ENCODE peak calls at places on chromosomes 16 and 17, in nine cellular contexts. E, O, G, Q, M, H, J, U and Y are unnamed samples.

GRCh38 chr16:2596747-2597559 is 59.1 kb downstream of the PDPK1 start:
- DNase-seq in M (no peak), H (no peak), U (no peak), Q (no peak), E (no peak), J (no peak), G (no peak), O (no peak), Y (no peak)

GRCh38 chr16:85125570-85126382 is 13.5 kb upstream of the CIBAR2 start:
- DNase-seq in J (no peak), G (no peak), E (no peak), U (no peak), O (no peak), H (no peak), M (no peak), Q (no peak), Y (no peak)

GRCh38 chr17:40915721-40916256 is 21.7 kb downstream of the KRT23 start:
- DNase-seq in O (no peak), M (no peak), H (no peak), E (no peak), J (no peak), U (no peak), Q (no peak), G (no peak), Y (peak; percentile 78)

GRCh38 chr17:10276436-10276835 is 78.0 kb upstream of the GAS7 start:
- DNase-seq in H (no peak), U (no peak), M (no peak), G (no peak), Q (no peak), E (no peak), O (no peak), J (no peak), Y (no peak)

GRCh38 chr17:31299624-31300023 is 2.6 kb upstream of the OMG start:
- DNase-seq in J (no peak), G (no peak), Q (no peak), E (no peak), O (no peak), H (no peak), U (no peak), M (no peak), Y (no peak)

GRCh38 chr16:72995151-72995881 is 52.6 kb downstream of the ZFHX3 start:
- DNase-seq in J (no peak), M (no peak), E (no peak), G (peak; percentile 62), U (no peak), H (peak; percentile 36), O (peak; percentile 56), Q (no peak), Y (no peak)

GRCh38 chr16:46620265-46621005 is 744 bp downstream of the SHCBP1 start:
- DNase-seq in E (no peak), O (peak; percentile 19), J (no peak), Q (peak; percentile 47), M (no peak), U (no peak), G (no peak), H (no peak), Y (no peak)

GRCh38 chr16:58516768-58517107 is 1.4 kb downstream of the SETD6 start:
- DNase-seq in O (no peak), H (no peak), J (no peak), Q (no peak), G (no peak), E (no peak), M (no peak), U (no peak), Y (no peak)

GRCh38 chr16:87556941-87557459 is 45.3 kb upstream of the JPH3 start:
- DNase-seq in G (no peak), O (no peak), J (peak; percentile 38), M (no peak), U (no peak), Q (no peak), E (no peak), H (no peak), Y (no peak)

GRCh38 chr17:40536731-40537171 is 28.5 kb downstream of the CCR7 start:
- DNase-seq in O (no peak), M (no peak), G (no peak), J (no peak), H (no peak), Q (peak; percentile 94), U (no peak), E (no peak), Y (no peak)

GRCh38 chr17:80815151-80815561 is 176.5 kb upstream of the CHMP6 start:
- DNase-seq in U (no peak), M (no peak), J (no peak), E (no peak), G (no peak), O (no peak), Q (no peak), H (no peak), Y (no peak)

GRCh38 chr17:77217566-77217965 is 76.8 kb downstream of the SEC14L1 start:
- DNase-seq in G (no peak), U (no peak), M (no peak), O (no peak), H (no peak), Q (no peak), E (no peak), J (no peak), Y (no peak)

GRCh38 chr16:89319883-89320716 is 102.6 kb downstream of the ZNF778 start:
- DNase-seq in E (no peak), J (no peak), Q (peak; percentile 91), U (peak; percentile 69), G (no peak), M (no peak), O (peak; percentile 82), H (peak; percentile 26), Y (no peak)

GRCh38 chr17:76820039-76820438 is 48.2 kb upstream of the MGAT5B start:
- DNase-seq in G (no peak), H (no peak), E (no peak), O (no peak), U (no peak), Q (no peak), M (no peak), J (no peak), Y (no peak)

GRCh38 chr16:9144106-9144505 is 52.7 kb downstream of the HAPSTR1 start:
- DNase-seq in O (no peak), G (no peak), U (no peak), M (no peak), Q (no peak), E (no peak), J (no peak), H (no peak), Y (no peak)

GRCh38 chr16:67246081-67246944 is 968 bp downstream of the FHOD1 start:
- DNase-seq in Q (peak; percentile 89), M (no peak), O (peak; percentile 56), U (no peak), J (peak; percentile 85), H (peak; percentile 97), G (peak; percentile 82), E (no peak), Y (no peak)

GRCh38 chr17:17839792-17840707 is 3.3 kb upstream of the SREBF1 start:
- DNase-seq in E (peak; percentile 72), Q (peak; percentile 95), U (peak; percentile 58), H (peak; percentile 96), J (peak; percentile 92), M (peak; percentile 87), G (peak; percentile 69), O (peak; percentile 95), Y (peak; percentile 62)

GRCh38 chr16:71360378-71360777 is 1.9 kb downstream of the CALB2 start:
- DNase-seq in M (no peak), U (peak; percentile 71), G (no peak), E (no peak), H (peak; percentile 27), J (peak; percentile 32), O (peak; percentile 79), Q (peak; percentile 78), Y (peak; percentile 57)

GRCh38 chr16:11232852-11233726 is 22.9 kb downstream of the SOCS1 start:
- DNase-seq in O (no peak), U (no peak), G (no peak), H (no peak), E (no peak), Q (no peak), J (peak; percentile 44), M (no peak), Y (no peak)

GRCh38 chr17:81867952-81868673 is 3.0 kb downstream of the ARHGDIA start:
- DNase-seq in J (no peak), G (no peak), U (no peak), O (no peak), M (no peak), H (peak; percentile 74), E (no peak), Q (peak; percentile 48), Y (no peak)

GRCh38 chr16:354971-355441 is 2.5 kb upstream of the AXIN1 start:
- DNase-seq in M (no peak), Q (no peak), E (no peak), U (no peak), J (no peak), O (no peak), G (no peak), H (no peak), Y (no peak)

GRCh38 chr16:65727534-65728137 is 605.8 kb upstream of the CDH11 start:
- DNase-seq in U (no peak), G (no peak), O (no peak), H (no peak), Q (no peak), J (no peak), M (no peak), E (no peak), Y (no peak)

GRCh38 chr16:53056528-53056881 is 1.7 kb downstream of the CHD9 start:
- DNase-seq in U (no peak), M (no peak), Q (peak; percentile 17), J (no peak), O (no peak), H (no peak), E (no peak), G (no peak), Y (no peak)

GRCh38 chr17:61540870-61541269 is 50.1 kb downstream of the NACA2 start:
- DNase-seq in M (no peak), J (no peak), H (no peak), G (no peak), O (no peak), U (no peak), E (no peak), Q (no peak), Y (no peak)

GRCh38 chr16:21264226-21265036 is 13.7 kb downstream of the CRYM start:
- DNase-seq in O (no peak), J (no peak), H (peak; percentile 79), E (no peak), U (no peak), Q (no peak), M (no peak), G (no peak), Y (no peak)

GRCh38 chr17:77019955-77020379 is 120.8 kb upstream of the SEC14L1 start:
- DNase-seq in U (no peak), J (no peak), E (no peak), H (no peak), M (no peak), O (no peak), Q (no peak), G (no peak), Y (no peak)

GRCh38 chr17:32102172-32102571 is 40.1 kb upstream of the RHOT1 start:
- DNase-seq in O (no peak), E (no peak), J (no peak), H (no peak), Q (no peak), G (no peak), U (no peak), M (no peak), Y (no peak)